ENCODE peak calls at places on chromosomes 3 and 15, in four cellular contexts. T is Peyer's patch; N is heart left ventricle; E is CD8-positive, alpha-beta memory T cell. Q is an unnamed sample.

GRCh38 chr15:27114440-27114839 is 143.5 kb downstream of the GABRG3 start:
- DNase-seq in T (no peak), N (no peak), E (no peak), Q (no peak)

GRCh38 chr3:65914032-65914739 is 124.5 kb downstream of the MAGI1 start:
- DNase-seq in T (no peak), N (no peak), E (no peak), Q (no peak)

GRCh38 chr3:193975072-193975535 is 160.8 kb upstream of the HES1 start:
- DNase-seq in T (no peak), N (no peak), E (no peak), Q (no peak)

GRCh38 chr15:66863382-66864085 is 161.5 kb downstream of the SMAD6 start:
- DNase-seq in T (no peak), N (no peak), E (no peak), Q (no peak)

GRCh38 chr15:80404719-80405553 is 754 bp downstream of the ARNT2 start:
- DNase-seq in T (no peak), N (no peak), E (no peak), Q (no peak)

GRCh38 chr3:177111541-177111949 is 85.7 kb downstream of the TBL1XR1 start:
- DNase-seq in T (no peak), N (no peak), E (no peak), Q (no peak)

GRCh38 chr15:62584301-62585235 is 419.5 kb upstream of the C2CD4B start:
- DNase-seq in T (no peak), N (no peak), E (no peak), Q (no peak)

GRCh38 chr3:14296352-14296751 is 106.1 kb upstream of the SLC6A6 start:
- DNase-seq in T (no peak), N (no peak), E (no peak), Q (no peak)

GRCh38 chr3:167114619-167115018 is 265.5 kb downstream of the ZBBX start:
- DNase-seq in T (no peak), N (no peak), E (no peak), Q (no peak)

GRCh38 chr3:112582242-112582874 is 20.5 kb downstream of the SLC35A5 start:
- DNase-seq in T (no peak), N (no peak), E (no peak), Q (peak; percentile 55)

GRCh38 chr15:51874751-51875644 is 45.5 kb downstream of the TMOD3 start:
- DNase-seq in T (no peak), N (no peak), E (no peak), Q (peak; percentile 91)

GRCh38 chr3:128379768-128380167 is 86.9 kb downstream of the DNAJB8 start:
- DNase-seq in T (no peak), N (no peak), E (no peak), Q (no peak)

GRCh38 chr3:189338366-189338765 is 166.6 kb downstream of the TPRG1 start:
- DNase-seq in T (no peak), N (no peak), E (no peak), Q (no peak)

GRCh38 chr3:169390310-169390731 is 273.2 kb downstream of the MECOM start:
- DNase-seq in T (no peak), N (no peak), E (no peak), Q (no peak)

GRCh38 chr3:2098398-2099027 is at the start of gene CNTN4:
- DNase-seq in T (peak; percentile 86), N (peak; percentile 32), E (no peak), Q (no peak)

DNA sequence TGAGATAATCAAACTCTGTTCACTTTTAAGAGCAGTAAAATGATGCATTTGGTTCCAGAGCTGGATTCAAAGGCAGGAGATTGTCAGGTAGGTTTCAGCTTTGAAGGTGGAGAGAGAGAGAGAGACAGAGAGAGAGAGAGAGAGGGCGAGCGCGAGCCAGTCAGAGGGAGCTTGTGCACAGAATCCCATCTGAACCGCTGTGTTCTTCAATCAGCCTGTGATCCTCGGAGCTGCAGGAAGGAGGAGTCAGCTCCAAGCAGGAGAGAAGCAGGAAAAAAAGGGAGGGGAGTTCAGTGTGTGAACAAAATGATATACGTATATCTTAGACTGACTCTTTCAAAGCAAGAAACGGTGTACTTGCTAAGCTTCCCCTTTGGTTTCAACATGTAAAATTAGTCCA is at the start of gene GPR149:
- DNase-seq in T (no peak), N (no peak), E (no peak), Q (no peak)
- H3K27me3 ChIP-seq in T (no peaks in the 10 kb centered on the region), N (peaks cover 17% of the 10 kb centered on the region), E (no peaks in the 10 kb centered on the region), Q (peaks cover 19% of the 10 kb centered on the region)

DNA sequence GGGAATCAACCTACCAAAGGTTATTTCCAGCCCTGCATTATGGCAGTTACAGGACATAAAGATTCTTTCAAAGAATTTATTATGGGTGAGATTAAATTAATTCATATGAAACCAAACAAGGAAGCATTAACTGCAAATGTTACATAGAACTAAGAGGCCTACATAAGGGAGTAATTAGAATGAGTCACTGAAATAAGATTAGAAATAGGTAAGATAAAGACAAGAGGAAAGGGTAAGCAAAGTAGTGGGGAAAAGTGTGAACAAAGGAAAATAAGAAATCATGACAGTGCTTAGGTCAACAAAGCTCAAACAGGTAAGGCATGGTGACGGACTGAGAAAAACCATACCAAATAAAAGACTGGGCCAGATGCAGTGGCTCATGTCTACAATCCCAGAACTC is 74.3 kb downstream of the SETD2 start:
- DNase-seq in T (no peak), N (no peak), E (no peak), Q (no peak)
- H3K27ac ChIP-seq in T (peak overlapping the region; percentile 37), N (no peak overlapping the region), E (no peak overlapping the region), Q (no peak overlapping the region)

DNA sequence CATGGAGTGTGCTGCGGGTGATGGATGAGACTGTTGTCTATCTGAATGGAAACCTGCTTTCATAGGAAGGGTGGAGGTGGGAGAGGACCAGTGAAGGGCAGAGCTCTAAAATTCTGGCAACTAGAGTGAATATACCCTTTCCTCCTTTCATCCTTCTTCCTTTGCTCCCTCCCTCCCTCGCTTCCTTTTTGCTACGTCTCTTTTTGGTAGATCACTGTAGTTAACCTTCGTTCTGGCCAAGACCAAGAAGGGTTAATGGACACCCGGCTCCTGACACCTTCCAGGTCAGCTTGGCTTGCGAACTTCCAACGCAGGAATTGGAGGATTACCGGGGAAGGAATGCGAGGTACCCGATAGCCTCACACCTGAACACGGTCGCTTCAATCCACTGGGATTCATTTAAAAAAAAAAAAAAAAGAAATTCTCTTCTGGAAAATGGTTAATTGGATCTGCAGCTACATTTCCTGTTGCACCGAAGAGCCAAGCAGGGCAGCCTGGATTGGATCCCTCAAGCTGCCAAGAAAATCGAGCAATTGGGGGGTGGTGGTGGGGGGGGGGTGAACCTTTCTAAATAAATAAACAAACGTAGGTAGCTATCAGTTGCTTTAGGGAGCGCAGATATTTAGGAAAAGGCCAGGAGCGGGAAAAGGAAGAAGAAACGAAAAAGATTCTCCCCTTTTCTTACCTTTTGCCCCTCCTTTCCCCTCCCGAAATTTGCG is 9.6 kb upstream of the NR2F2 start:
- DNase-seq in T (no peak), N (no peak), E (no peak), Q (no peak)
- H3K27me3 ChIP-seq in T (no peaks in the 10 kb centered on the region), N (peaks cover 68% of the 10 kb centered on the region), E (peaks cover 33% of the 10 kb centered on the region), Q (no peaks in the 10 kb centered on the region)

GRCh38 chr3:94175677-94176076 is 112.8 kb downstream of the NSUN3 start:
- DNase-seq in T (no peak), N (no peak), E (no peak), Q (no peak)

GRCh38 chr3:94176886-94177285 is 114.0 kb downstream of the NSUN3 start:
- DNase-seq in T (no peak), N (no peak), E (no peak), Q (no peak)

GRCh38 chr3:94183551-94183950 is 120.7 kb downstream of the NSUN3 start:
- DNase-seq in T (no peak), N (no peak), E (no peak), Q (no peak)

GRCh38 chr3:94173667-94174434 is 111.0 kb downstream of the NSUN3 start:
- DNase-seq in T (no peak), N (no peak), E (no peak), Q (no peak)

DNA sequence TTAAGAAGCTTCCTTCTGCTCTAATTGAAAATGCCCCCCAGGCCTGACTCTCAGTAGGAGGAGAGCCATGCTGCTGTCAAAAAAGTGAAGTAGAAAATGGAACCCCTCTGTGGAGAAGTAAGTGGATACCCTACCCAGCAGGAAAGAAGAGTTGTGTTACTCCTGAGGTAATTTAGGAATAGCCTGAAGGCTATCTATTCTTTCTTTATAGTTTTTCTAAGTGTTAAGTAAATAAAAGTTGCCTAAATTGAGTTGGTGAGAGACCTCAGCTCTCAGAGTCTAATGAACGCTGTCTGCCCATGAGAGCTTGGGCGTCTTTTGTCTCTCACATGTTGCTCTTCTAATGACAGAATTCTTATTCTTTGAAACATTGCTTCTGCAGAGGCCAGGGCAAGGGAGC is 116.2 kb downstream of the NSUN3 start:
- DNase-seq in T (no peak), N (no peak), E (no peak), Q (no peak)
- H3K27ac ChIP-seq in T (no peak overlapping the region), N (no peak overlapping the region), E (no peak overlapping the region), Q (no peak overlapping the region)

GRCh38 chr3:142962520-142963265 is 781 bp downstream of the PAQR9 start:
- DNase-seq in T (no peak), N (peak; percentile 34), E (no peak), Q (no peak)

GRCh38 chr3:142961539-142961938 is 1.9 kb downstream of the PAQR9 start:
- DNase-seq in T (no peak), N (no peak), E (no peak), Q (no peak)

GRCh38 chr3:142962175-142962519 is 1.3 kb downstream of the PAQR9 start:
- DNase-seq in T (no peak), N (no peak), E (no peak), Q (no peak)

GRCh38 chr3:142964150-142964498 is 650 bp upstream of the PAQR9 start:
- DNase-seq in T (no peak), N (peak; percentile 33), E (no peak), Q (no peak)

DNA sequence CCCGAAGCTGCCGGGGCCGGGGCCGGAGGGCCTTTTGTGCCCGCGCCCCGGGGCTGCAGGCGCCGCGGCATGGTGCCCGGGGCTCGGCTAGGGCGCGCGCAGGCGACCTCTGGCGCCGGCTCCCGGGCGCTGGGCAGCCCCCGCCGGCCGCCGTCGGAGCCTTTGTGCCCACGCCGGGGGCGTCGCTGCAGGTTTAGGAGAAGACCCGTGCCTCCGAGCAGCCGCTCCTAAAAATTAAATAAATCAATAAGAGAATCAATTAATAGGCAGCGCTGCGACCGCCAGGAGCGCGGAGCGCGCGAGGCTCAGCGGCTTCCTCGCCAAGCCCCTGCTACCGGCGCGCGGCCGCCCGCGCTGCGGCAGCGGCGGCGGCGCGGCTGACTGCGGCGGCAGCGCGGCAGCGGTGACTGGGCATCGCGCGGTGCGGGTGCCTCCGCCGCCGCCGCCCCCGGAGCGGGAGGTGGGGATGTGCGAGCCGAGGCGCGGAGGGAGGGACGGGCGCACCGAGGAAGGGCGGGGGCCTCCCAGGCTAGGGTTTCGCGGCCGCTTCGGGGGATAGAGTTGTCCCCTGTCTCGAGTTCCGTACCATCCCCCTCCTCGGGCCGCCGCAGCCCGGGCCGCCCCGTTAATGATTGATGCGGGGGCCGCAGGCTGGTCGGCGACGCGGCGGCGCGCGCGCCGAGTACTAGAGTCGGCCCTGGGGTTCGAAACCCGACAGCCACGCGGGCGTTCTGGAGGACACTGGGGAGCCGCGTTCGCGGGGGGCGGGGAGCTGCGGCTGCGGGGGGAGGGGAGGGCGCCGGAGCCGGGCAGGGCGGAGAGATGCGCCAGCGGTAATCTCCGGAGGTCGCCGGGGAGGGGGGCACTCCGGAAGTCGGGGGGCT is at the start of gene PAQR9:
- DNase-seq in T (no peak), N (peak; percentile 47), E (no peak), Q (no peak)
- H3K27me3 ChIP-seq in T (no peaks in the 10 kb centered on the region), N (peaks cover 20% of the 10 kb centered on the region), E (peaks cover 15% of the 10 kb centered on the region), Q (peaks cover 36% of the 10 kb centered on the region)